ENCODE peak calls at places on chromosome 6, in six cellular contexts. One of them, this sample, is unnamed.

GRCh38 chr6:55198708-55199107 is 24.4 kb downstream of the HCRTR2 start:
- DNase-seq in AG10803: no peak
- DNase-seq in anterior cingulate cortex: no peak
- DNase-seq in stimulated activated CD4-positive, alpha-beta T cell treated with anti-CD3 and anti-CD28 coated beads, Interleukin-1b, Interleukin-23, amount 100 ng/mL, for 1 hour: no peak
- DNase-seq in fibroblast of the conjunctiva: no peak
- DNase-seq in GM23248: no peak
- DNase-seq in this sample: no peak

GRCh38 chr6:3226422-3227362 is 761 bp downstream of the TUBB2B start:
- DNase-seq in AG10803: no peak
- DNase-seq in anterior cingulate cortex: peak; percentile 48
- DNase-seq in stimulated activated CD4-positive, alpha-beta T cell treated with anti-CD3 and anti-CD28 coated beads, Interleukin-1b, Interleukin-23, amount 100 ng/mL, for 1 hour: no peak
- DNase-seq in fibroblast of the conjunctiva: no peak
- DNase-seq in GM23248: peak; percentile 59
- DNase-seq in this sample: peak; percentile 50

GRCh38 chr6:4394786-4395185 is 259.4 kb upstream of the ECI2 start:
- DNase-seq in AG10803: no peak
- DNase-seq in anterior cingulate cortex: no peak
- DNase-seq in stimulated activated CD4-positive, alpha-beta T cell treated with anti-CD3 and anti-CD28 coated beads, Interleukin-1b, Interleukin-23, amount 100 ng/mL, for 1 hour: no peak
- DNase-seq in fibroblast of the conjunctiva: no peak
- DNase-seq in GM23248: no peak
- DNase-seq in this sample: no peak

GRCh38 chr6:151847064-151847463 is 39.6 kb downstream of the ESR1 start:
- DNase-seq in AG10803: peak; percentile 39
- DNase-seq in anterior cingulate cortex: no peak
- DNase-seq in stimulated activated CD4-positive, alpha-beta T cell treated with anti-CD3 and anti-CD28 coated beads, Interleukin-1b, Interleukin-23, amount 100 ng/mL, for 1 hour: no peak
- DNase-seq in fibroblast of the conjunctiva: no peak
- DNase-seq in GM23248: peak; percentile 63
- DNase-seq in this sample: peak; percentile 60

GRCh38 chr6:20939161-20939775 is 405.0 kb downstream of the CDKAL1 start:
- DNase-seq in AG10803: no peak
- DNase-seq in anterior cingulate cortex: no peak
- DNase-seq in stimulated activated CD4-positive, alpha-beta T cell treated with anti-CD3 and anti-CD28 coated beads, Interleukin-1b, Interleukin-23, amount 100 ng/mL, for 1 hour: no peak
- DNase-seq in fibroblast of the conjunctiva: no peak
- DNase-seq in GM23248: no peak
- DNase-seq in this sample: no peak

GRCh38 chr6:46926481-46926880 is 4.7 kb upstream of the ADGRF5 start:
- DNase-seq in AG10803: peak; percentile 40
- DNase-seq in anterior cingulate cortex: no peak
- DNase-seq in stimulated activated CD4-positive, alpha-beta T cell treated with anti-CD3 and anti-CD28 coated beads, Interleukin-1b, Interleukin-23, amount 100 ng/mL, for 1 hour: no peak
- DNase-seq in fibroblast of the conjunctiva: no peak
- DNase-seq in GM23248: peak; percentile 45
- DNase-seq in this sample: peak; percentile 64

GRCh38 chr6:68778356-68779020 is 143.4 kb downstream of the ADGRB3 start:
- DNase-seq in AG10803: peak; percentile 17
- DNase-seq in anterior cingulate cortex: peak; percentile 60
- DNase-seq in stimulated activated CD4-positive, alpha-beta T cell treated with anti-CD3 and anti-CD28 coated beads, Interleukin-1b, Interleukin-23, amount 100 ng/mL, for 1 hour: no peak
- DNase-seq in fibroblast of the conjunctiva: peak; percentile 44
- DNase-seq in GM23248: peak; percentile 43
- DNase-seq in this sample: no peak

GRCh38 chr6:168016756-168017525 is 19.5 kb downstream of the KIF25 start:
- DNase-seq in AG10803: no peak
- DNase-seq in anterior cingulate cortex: no peak
- DNase-seq in stimulated activated CD4-positive, alpha-beta T cell treated with anti-CD3 and anti-CD28 coated beads, Interleukin-1b, Interleukin-23, amount 100 ng/mL, for 1 hour: no peak
- DNase-seq in fibroblast of the conjunctiva: no peak
- DNase-seq in GM23248: no peak
- DNase-seq in this sample: no peak

GRCh38 chr6:35955071-35955470 is 34.2 kb upstream of the SRPK1 start:
- DNase-seq in AG10803: no peak
- DNase-seq in anterior cingulate cortex: no peak
- DNase-seq in stimulated activated CD4-positive, alpha-beta T cell treated with anti-CD3 and anti-CD28 coated beads, Interleukin-1b, Interleukin-23, amount 100 ng/mL, for 1 hour: no peak
- DNase-seq in fibroblast of the conjunctiva: no peak
- DNase-seq in GM23248: peak; percentile 76
- DNase-seq in this sample: peak; percentile 19

GRCh38 chr6:87736809-87737540 is 34.9 kb upstream of the AKIRIN2 start:
- DNase-seq in AG10803: no peak
- DNase-seq in anterior cingulate cortex: no peak
- DNase-seq in stimulated activated CD4-positive, alpha-beta T cell treated with anti-CD3 and anti-CD28 coated beads, Interleukin-1b, Interleukin-23, amount 100 ng/mL, for 1 hour: no peak
- DNase-seq in fibroblast of the conjunctiva: no peak
- DNase-seq in GM23248: no peak
- DNase-seq in this sample: no peak

GRCh38 chr6:112237644-112238043 is 16.7 kb downstream of the LAMA4 start:
- DNase-seq in AG10803: peak; percentile 99
- DNase-seq in anterior cingulate cortex: no peak
- DNase-seq in stimulated activated CD4-positive, alpha-beta T cell treated with anti-CD3 and anti-CD28 coated beads, Interleukin-1b, Interleukin-23, amount 100 ng/mL, for 1 hour: no peak
- DNase-seq in fibroblast of the conjunctiva: peak; percentile 98
- DNase-seq in GM23248: peak; percentile 94
- DNase-seq in this sample: peak; percentile 84

GRCh38 chr6:2583459-2583858 is 167.3 kb downstream of the MYLK4 start:
- DNase-seq in AG10803: no peak
- DNase-seq in anterior cingulate cortex: no peak
- DNase-seq in stimulated activated CD4-positive, alpha-beta T cell treated with anti-CD3 and anti-CD28 coated beads, Interleukin-1b, Interleukin-23, amount 100 ng/mL, for 1 hour: no peak
- DNase-seq in fibroblast of the conjunctiva: no peak
- DNase-seq in GM23248: no peak
- DNase-seq in this sample: no peak

GRCh38 chr6:34350100-34350936 is 42.2 kb downstream of the NUDT3 start:
- DNase-seq in AG10803: peak; percentile 17
- DNase-seq in anterior cingulate cortex: no peak
- DNase-seq in stimulated activated CD4-positive, alpha-beta T cell treated with anti-CD3 and anti-CD28 coated beads, Interleukin-1b, Interleukin-23, amount 100 ng/mL, for 1 hour: no peak
- DNase-seq in fibroblast of the conjunctiva: no peak
- DNase-seq in GM23248: no peak
- DNase-seq in this sample: peak; percentile 43

GRCh38 chr6:66675906-66676305 is 968.9 kb upstream of the EYS start:
- DNase-seq in AG10803: no peak
- DNase-seq in anterior cingulate cortex: no peak
- DNase-seq in stimulated activated CD4-positive, alpha-beta T cell treated with anti-CD3 and anti-CD28 coated beads, Interleukin-1b, Interleukin-23, amount 100 ng/mL, for 1 hour: no peak
- DNase-seq in fibroblast of the conjunctiva: no peak
- DNase-seq in GM23248: no peak
- DNase-seq in this sample: no peak

GRCh38 chr6:5345324-5345723 is 84.0 kb downstream of the FARS2 start:
- DNase-seq in AG10803: no peak
- DNase-seq in anterior cingulate cortex: no peak
- DNase-seq in stimulated activated CD4-positive, alpha-beta T cell treated with anti-CD3 and anti-CD28 coated beads, Interleukin-1b, Interleukin-23, amount 100 ng/mL, for 1 hour: no peak
- DNase-seq in fibroblast of the conjunctiva: no peak
- DNase-seq in GM23248: no peak
- DNase-seq in this sample: no peak

GRCh38 chr6:10413850-10414765 is 766 bp downstream of the TFAP2A start:
- DNase-seq in AG10803: no peak
- DNase-seq in anterior cingulate cortex: no peak
- DNase-seq in stimulated activated CD4-positive, alpha-beta T cell treated with anti-CD3 and anti-CD28 coated beads, Interleukin-1b, Interleukin-23, amount 100 ng/mL, for 1 hour: no peak
- DNase-seq in fibroblast of the conjunctiva: no peak
- DNase-seq in GM23248: peak; percentile 65
- DNase-seq in this sample: peak; percentile 78